ENCODE peak calls at places on chromosome 15, in nine cellular contexts. N is foreskin fibroblast; T is CD8-positive, alpha-beta memory T cell; P is chondrocyte; H is heart right ventricle; B is endothelial cell; X is T-helper 9 cell; K is A549; J is Calu3. C is an unnamed sample.

GRCh38 chr15:34437687-34438086 is at the start of gene GOLGA8A:
- DNase-seq in N (peak), T (peak), P (no peak), H (peak), B (peak), X (peak), K (no peak), J (peak), C (peak)

GRCh38 chr15:31478781-31479221 is 152.2 kb downstream of the KLF13 start:
- DNase-seq in N (no peak), T (no peak), P (peak), H (no peak), B (no peak), X (no peak), K (no peak), J (no peak), C (no peak)

GRCh38 chr15:59371458-59372351 is 966 bp downstream of the MYO1E start:
- DNase-seq in N (no peak), T (no peak), P (no peak), H (no peak), B (peak), X (no peak), K (peak), J (peak), C (peak)

GRCh38 chr15:68487087-68487843 is 55.3 kb upstream of the ITGA11 start:
- DNase-seq in N (peak), T (no peak), P (no peak), H (no peak), B (no peak), X (no peak), K (no peak), J (no peak), C (no peak)

GRCh38 chr15:70379938-70380337 is 282.2 kb upstream of the TLE3 start:
- DNase-seq in N (no peak), T (no peak), P (no peak), H (no peak), B (no peak), X (no peak), K (no peak), J (no peak), C (no peak)

GRCh38 chr15:65930134-65930533 is 60.8 kb downstream of the RAB11A start:
- DNase-seq in N (no peak), T (no peak), P (no peak), H (no peak), B (no peak), X (no peak), K (no peak), J (no peak), C (no peak)

GRCh38 chr15:22811640-22812039 is 25.2 kb downstream of the NIPA1 start:
- DNase-seq in N (peak), T (no peak), P (no peak), H (no peak), B (peak), X (no peak), K (peak), J (peak), C (peak)

GRCh38 chr15:79004336-79004735 is 59.5 kb upstream of the CTSH start:
- DNase-seq in N (peak), T (no peak), P (no peak), H (no peak), B (no peak), X (no peak), K (no peak), J (peak), C (peak)

GRCh38 chr15:41940441-41940857 is 31.9 kb downstream of the EHD4 start:
- DNase-seq in N (peak), T (peak), P (no peak), H (no peak), B (no peak), X (no peak), K (no peak), J (no peak), C (no peak)

GRCh38 chr15:58043192-58043903 is 22.2 kb downstream of the ALDH1A2 start:
- DNase-seq in N (peak), T (no peak), P (no peak), H (peak), B (peak), X (no peak), K (peak), J (peak), C (peak)

GRCh38 chr15:101308604-101309435 is 13.8 kb upstream of the SNRPA1 start:
- DNase-seq in N (no peak), T (no peak), P (no peak), H (no peak), B (no peak), X (no peak), K (no peak), J (no peak), C (no peak)

GRCh38 chr15:80507638-80508316 is 103.6 kb downstream of the ARNT2 start:
- DNase-seq in N (peak), T (no peak), P (no peak), H (no peak), B (no peak), X (no peak), K (no peak), J (no peak), C (no peak)

GRCh38 chr15:57328479-57329250 is 47.6 kb upstream of the CGNL1 start:
- DNase-seq in N (no peak), T (no peak), P (no peak), H (no peak), B (no peak), X (no peak), K (no peak), J (no peak), C (no peak)

GRCh38 chr15:41928637-41929620 is 35.1 kb upstream of the SPTBN5 start:
- DNase-seq in N (no peak), T (no peak), P (no peak), H (peak), B (no peak), X (no peak), K (no peak), J (no peak), C (no peak)

GRCh38 chr15:98548172-98548971 is 100.0 kb upstream of the IGF1R start:
- DNase-seq in N (peak), T (no peak), P (no peak), H (peak), B (peak), X (no peak), K (peak), J (peak), C (peak)

GRCh38 chr15:70636540-70637165 is 126.7 kb downstream of the UACA start:
- DNase-seq in N (no peak), T (no peak), P (no peak), H (no peak), B (peak), X (no peak), K (no peak), J (peak), C (peak)